ENCODE peak calls at places on chromosomes 5 and 9, in four cellular contexts. One of them, this sample, is unnamed.

GRCh38 chr5:135218486-135218755 is 180.6 kb downstream of the MACROH2A1 start:
- DNase-seq in lower leg skin: no peak
- DNase-seq in HFFc6: no peak
- DNase-seq in GM12878: no peak
- DNase-seq in this sample: no peak

GRCh38 chr5:159106569-159107282 is 7.0 kb upstream of the EBF1 start:
- DNase-seq in HFFc6: peak; percentile 36
- DNase-seq in lower leg skin: peak; percentile 59
- DNase-seq in GM12878: no peak
- DNase-seq in this sample: peak; percentile 91

GRCh38 chr9:126415741-126416370 is 89.2 kb downstream of the MVB12B start:
- DNase-seq in lower leg skin: no peak
- DNase-seq in GM12878: no peak
- DNase-seq in HFFc6: no peak
- DNase-seq in this sample: no peak

GRCh38 chr5:90109285-90109684 is 300.3 kb downstream of the CETN3 start:
- DNase-seq in HFFc6: no peak
- DNase-seq in GM12878: no peak
- DNase-seq in lower leg skin: no peak
- DNase-seq in this sample: no peak

GRCh38 chr5:171806976-171807823 is 21.6 kb downstream of the SMIM23 start:
- DNase-seq in HFFc6: peak; percentile 4
- DNase-seq in GM12878: no peak
- DNase-seq in lower leg skin: no peak
- DNase-seq in this sample: no peak

GRCh38 chr9:35867538-35867937 is 2.7 kb downstream of the OR13J1 start:
- DNase-seq in lower leg skin: no peak
- DNase-seq in GM12878: no peak
- DNase-seq in HFFc6: no peak
- DNase-seq in this sample: no peak

GRCh38 chr5:33120671-33121070 is 320.1 kb upstream of the TARS1 start:
- DNase-seq in GM12878: no peak
- DNase-seq in HFFc6: peak; percentile 79
- DNase-seq in lower leg skin: no peak
- DNase-seq in this sample: no peak

GRCh38 chr9:81086421-81086820 is 602.9 kb downstream of the TLE1 start:
- DNase-seq in HFFc6: no peak
- DNase-seq in lower leg skin: no peak
- DNase-seq in GM12878: no peak
- DNase-seq in this sample: no peak

GRCh38 chr9:86978986-86979385 is 31.7 kb upstream of the GAS1 start:
- DNase-seq in HFFc6: peak; percentile 33
- DNase-seq in GM12878: no peak
- DNase-seq in lower leg skin: no peak
- DNase-seq in this sample: no peak

GRCh38 chr5:37881359-37881758 is 41.5 kb upstream of the GDNF start:
- DNase-seq in GM12878: no peak
- DNase-seq in HFFc6: no peak
- DNase-seq in lower leg skin: no peak
- DNase-seq in this sample: no peak
- TF ChIP-seq CTCF in GM12878: no peak
- TF ChIP-seq CTCF in HFFc6: no peak
- TF ChIP-seq CTCF in lower leg skin: no peak
- TF ChIP-seq CTCF in this sample: no peak

DNA sequence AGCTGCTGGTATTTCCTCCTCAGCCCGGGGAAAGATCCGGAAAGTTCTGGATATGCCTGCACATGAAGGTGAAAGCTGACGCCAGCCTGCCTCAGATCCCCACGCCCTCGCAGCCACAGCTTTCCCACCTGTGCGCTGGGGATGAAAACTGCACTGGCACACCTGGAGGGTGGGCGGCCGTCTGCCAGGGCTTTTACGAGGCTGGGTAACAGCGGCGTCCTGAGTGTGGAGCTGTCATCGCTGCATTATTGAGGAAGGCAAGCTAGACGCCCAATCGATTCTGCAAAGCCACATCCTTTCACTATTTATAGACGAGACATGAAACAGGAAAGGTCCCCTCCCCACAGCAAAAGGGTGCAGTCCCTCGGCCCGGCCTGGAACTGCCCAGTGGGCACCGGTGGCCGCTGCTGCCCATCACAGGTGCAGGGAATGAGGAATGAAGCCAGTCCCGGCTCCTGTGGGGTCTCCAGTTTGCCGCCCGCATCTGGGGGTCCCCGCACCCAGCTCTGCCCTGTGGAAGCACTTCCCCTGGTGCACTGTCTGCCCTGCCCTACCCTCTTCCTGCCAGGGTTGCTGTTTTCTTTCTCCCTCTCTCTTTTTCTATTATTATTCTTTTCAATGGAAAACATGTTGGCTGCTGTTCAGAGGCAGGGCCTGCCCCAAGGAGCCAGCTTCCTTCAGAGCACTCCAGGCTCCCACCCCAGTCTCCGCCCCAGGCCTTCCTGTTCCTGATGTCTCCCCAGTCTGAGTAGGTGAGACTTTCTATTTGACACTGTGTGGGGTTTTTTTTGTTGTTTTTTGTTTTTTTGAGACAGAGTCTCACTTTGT is 7.0 kb downstream of the NOTCH1 start:
- DNase-seq in GM12878: no peak
- DNase-seq in HFFc6: no peak
- DNase-seq in lower leg skin: no peak
- DNase-seq in this sample: no peak
- TF ChIP-seq CTCF in GM12878: no peak
- TF ChIP-seq CTCF in HFFc6: no peak
- TF ChIP-seq CTCF in lower leg skin: no peak
- TF ChIP-seq CTCF in this sample: no peak

DNA sequence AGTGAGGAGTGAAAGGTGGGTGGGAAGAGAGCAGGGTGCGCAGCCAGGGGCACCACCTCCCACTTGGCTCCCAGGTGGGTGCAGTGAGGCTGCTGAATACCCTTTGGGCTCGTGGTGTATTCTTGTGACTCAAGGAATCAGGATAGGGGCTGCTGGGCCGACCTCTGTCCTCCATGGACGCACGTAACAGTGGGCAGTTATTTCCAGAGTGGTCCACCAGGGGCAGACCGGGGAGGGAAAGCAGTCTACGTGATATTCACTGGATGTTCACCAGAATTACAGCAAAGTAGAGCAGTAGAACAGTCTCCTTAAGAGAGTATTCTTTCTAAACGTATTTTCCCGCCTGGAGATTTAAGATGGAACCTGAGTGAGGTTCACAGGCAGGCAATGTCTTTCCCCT is 88.5 kb downstream of the SYK start:
- DNase-seq in HFFc6: no peak
- DNase-seq in GM12878: no peak
- DNase-seq in lower leg skin: no peak
- DNase-seq in this sample: peak; percentile 20
- TF ChIP-seq CTCF in HFFc6: peak; percentile 28
- TF ChIP-seq CTCF in GM12878: no peak
- TF ChIP-seq CTCF in lower leg skin: no peak
- TF ChIP-seq CTCF in this sample: peak; percentile 36

GRCh38 chr9:38153152-38153909 is 84.3 kb upstream of the SHB start:
- DNase-seq in HFFc6: no peak
- DNase-seq in GM12878: no peak
- DNase-seq in lower leg skin: no peak
- DNase-seq in this sample: no peak

GRCh38 chr9:38146844-38147243 is 77.8 kb upstream of the SHB start:
- DNase-seq in GM12878: no peak
- DNase-seq in HFFc6: no peak
- DNase-seq in lower leg skin: no peak
- DNase-seq in this sample: no peak

GRCh38 chr9:38145526-38146053 is 76.6 kb upstream of the SHB start:
- DNase-seq in lower leg skin: no peak
- DNase-seq in HFFc6: no peak
- DNase-seq in GM12878: no peak
- DNase-seq in this sample: no peak

GRCh38 chr9:38153910-38154291 is 84.9 kb upstream of the SHB start:
- DNase-seq in GM12878: no peak
- DNase-seq in lower leg skin: no peak
- DNase-seq in HFFc6: no peak
- DNase-seq in this sample: no peak

GRCh38 chr9:38149647-38150046 is 80.6 kb upstream of the SHB start:
- DNase-seq in HFFc6: no peak
- DNase-seq in GM12878: no peak
- DNase-seq in lower leg skin: no peak
- DNase-seq in this sample: no peak
- TF ChIP-seq CTCF in HFFc6: no peak
- TF ChIP-seq CTCF in GM12878: no peak
- TF ChIP-seq CTCF in lower leg skin: no peak
- TF ChIP-seq CTCF in this sample: no peak

GRCh38 chr9:27537027-27537435 is 7.4 kb upstream of the MOB3B start:
- DNase-seq in GM12878: no peak
- DNase-seq in HFFc6: no peak
- DNase-seq in lower leg skin: no peak
- DNase-seq in this sample: no peak

GRCh38 chr9:27534658-27535209 is 5.1 kb upstream of the MOB3B start:
- DNase-seq in HFFc6: no peak
- DNase-seq in GM12878: no peak
- DNase-seq in lower leg skin: no peak
- DNase-seq in this sample: no peak

GRCh38 chr9:27536168-27536567 is 6.6 kb upstream of the MOB3B start:
- DNase-seq in lower leg skin: no peak
- DNase-seq in GM12878: no peak
- DNase-seq in HFFc6: no peak
- DNase-seq in this sample: no peak

GRCh38 chr9:27534131-27534530 is 4.5 kb upstream of the MOB3B start:
- DNase-seq in GM12878: no peak
- DNase-seq in HFFc6: no peak
- DNase-seq in lower leg skin: no peak
- DNase-seq in this sample: no peak

GRCh38 chr9:27535701-27536118 is 6.1 kb upstream of the MOB3B start:
- DNase-seq in lower leg skin: no peak
- DNase-seq in HFFc6: no peak
- DNase-seq in GM12878: no peak
- DNase-seq in this sample: no peak
- TF ChIP-seq CTCF in lower leg skin: no peak
- TF ChIP-seq CTCF in HFFc6: peak; percentile 28
- TF ChIP-seq CTCF in GM12878: peak; percentile 33
- TF ChIP-seq CTCF in this sample: no peak

GRCh38 chr9:95193067-95193466 is 124.4 kb downstream of the FANCC start:
- DNase-seq in GM12878: no peak
- DNase-seq in HFFc6: no peak
- DNase-seq in lower leg skin: no peak
- DNase-seq in this sample: no peak
- TF ChIP-seq CTCF in GM12878: peak; percentile 9
- TF ChIP-seq CTCF in HFFc6: peak; percentile 51
- TF ChIP-seq CTCF in lower leg skin: no peak
- TF ChIP-seq CTCF in this sample: no peak

DNA sequence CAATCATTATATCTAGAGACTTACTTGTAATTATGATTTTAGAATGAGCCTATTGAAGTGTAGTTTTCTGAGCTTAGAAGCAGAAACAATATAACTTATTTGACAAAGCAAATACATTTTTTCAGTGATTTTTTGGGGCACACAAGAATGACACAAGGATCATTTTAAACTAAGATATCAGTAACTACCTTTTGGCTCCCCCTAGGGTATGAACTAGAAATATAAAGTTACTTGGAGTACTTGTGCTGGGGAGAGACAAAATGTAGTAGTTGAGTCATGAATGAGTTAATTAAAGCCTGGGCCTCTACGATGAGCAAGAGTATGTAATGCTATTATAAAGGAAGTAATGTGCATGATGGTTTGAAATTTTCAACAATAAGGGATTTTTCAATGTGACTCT is 1244.1 kb upstream of the ACO1 start:
- DNase-seq in GM12878: no peak
- DNase-seq in HFFc6: no peak
- DNase-seq in lower leg skin: no peak
- DNase-seq in this sample: no peak
- TF ChIP-seq CTCF in GM12878: peak; percentile 36
- TF ChIP-seq CTCF in HFFc6: peak; percentile 49
- TF ChIP-seq CTCF in lower leg skin: no peak
- TF ChIP-seq CTCF in this sample: peak; percentile 47

DNA sequence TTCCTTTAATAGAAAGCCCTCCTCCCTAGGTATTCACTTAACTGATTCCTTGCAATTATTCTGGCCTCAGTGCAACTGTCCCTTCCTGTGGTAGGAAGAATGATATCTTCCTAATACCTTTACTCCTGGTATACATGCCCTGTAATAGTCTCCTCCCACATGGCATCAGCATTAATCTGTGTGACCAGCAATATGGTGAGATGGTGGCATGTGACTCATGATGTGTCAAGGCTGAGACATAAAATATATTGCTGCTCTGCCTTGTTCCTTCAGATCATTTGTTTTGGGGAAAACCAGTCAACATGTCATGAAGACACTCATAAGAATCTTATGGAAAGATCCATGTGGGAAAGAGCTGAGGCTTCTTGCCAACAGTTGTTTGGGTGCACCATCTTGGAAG is 149.1 kb upstream of the TRPM3 start:
- DNase-seq in GM12878: no peak
- DNase-seq in HFFc6: no peak
- DNase-seq in lower leg skin: no peak
- DNase-seq in this sample: no peak
- TF ChIP-seq CTCF in GM12878: no peak
- TF ChIP-seq CTCF in HFFc6: no peak
- TF ChIP-seq CTCF in lower leg skin: no peak
- TF ChIP-seq CTCF in this sample: no peak

DNA sequence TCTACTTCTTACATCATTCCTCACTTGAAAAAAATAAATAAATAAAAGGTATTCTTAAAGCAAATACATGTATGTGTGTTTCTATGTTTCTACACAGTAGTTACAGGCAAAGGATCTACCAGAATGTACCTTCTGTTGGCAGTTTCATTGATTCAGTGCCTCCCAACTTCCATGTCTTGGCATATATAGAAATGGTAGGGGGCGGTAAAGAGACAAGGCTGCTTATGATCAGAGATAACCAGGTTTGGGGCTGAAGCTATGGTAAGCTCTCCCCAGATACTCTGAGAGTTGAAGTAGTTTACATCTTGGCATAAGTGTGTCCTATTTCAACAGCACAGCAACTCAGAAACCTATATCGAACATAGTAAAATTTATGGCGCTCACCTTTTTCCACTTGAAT is 1075.4 kb upstream of the C9orf72 start:
- DNase-seq in lower leg skin: no peak
- DNase-seq in HFFc6: no peak
- DNase-seq in GM12878: no peak
- DNase-seq in this sample: no peak
- TF ChIP-seq CTCF in lower leg skin: no peak
- TF ChIP-seq CTCF in HFFc6: no peak
- TF ChIP-seq CTCF in GM12878: no peak
- TF ChIP-seq CTCF in this sample: no peak

GRCh38 chr5:142758062-142758802 is 11.9 kb upstream of the ARHGAP26 start:
- DNase-seq in GM12878: no peak
- DNase-seq in lower leg skin: no peak
- DNase-seq in HFFc6: no peak
- DNase-seq in this sample: no peak
- TF ChIP-seq CTCF in GM12878: no peak
- TF ChIP-seq CTCF in lower leg skin: no peak
- TF ChIP-seq CTCF in HFFc6: no peak
- TF ChIP-seq CTCF in this sample: no peak